ENCODE peak calls at places on chromosomes 4 and X, in five cellular contexts. P is astrocyte of the spinal cord, Z is fibroblast of the aortic adventitia, C is lung, S is dorsolateral prefrontal cortex. K is an unnamed sample.

GRCh38 chr4:95694411-95694810 is 145.5 kb upstream of the PDHA2 start:
- DNase-seq in C (no peak), P (no peak), Z (no peak), S (no peak), K (peak)

GRCh38 chr4:139144161-139144859 is 32.7 kb downstream of the ELF2 start:
- DNase-seq in Z (peak), C (peak), P (peak), S (no peak), K (peak)

GRCh38 chr4:94831607-94832006 is 73.9 kb downstream of the BMPR1B start:
- DNase-seq in P (no peak), C (no peak), S (no peak), Z (no peak), K (no peak)

GRCh38 chrX:23317799-23318724 is 16.6 kb upstream of the PTCHD1 start:
- DNase-seq in P (no peak), S (no peak), C (peak), Z (peak), K (peak)

GRCh38 chr4:107243141-107243779 is 207.1 kb upstream of the DKK2 start:
- DNase-seq in C (no peak), P (peak), S (no peak), Z (peak), K (no peak)

GRCh38 chr4:100898844-100899243 is 381.0 kb upstream of the EMCN start:
- DNase-seq in S (no peak), P (no peak), Z (no peak), C (no peak), K (no peak)

GRCh38 chr4:151012836-151013235 is 2.2 kb downstream of the LRBA start:
- DNase-seq in P (peak), C (no peak), S (no peak), Z (no peak), K (no peak)

GRCh38 chr4:170978990-170979389 is 834.2 kb upstream of the GALNTL6 start:
- DNase-seq in C (no peak), P (no peak), Z (no peak), S (no peak), K (no peak)

GRCh38 chr4:2457481-2458295 is 11.2 kb upstream of the RNF4 start:
- DNase-seq in Z (no peak), P (no peak), S (peak), C (no peak), K (no peak)

GRCh38 chr4:7414046-7414445 is 20.7 kb downstream of the PSAPL1 start:
- DNase-seq in S (no peak), C (no peak), P (no peak), Z (no peak), K (no peak)

GRCh38 chrX:39260965-39261364 is 459.7 kb downstream of the MID1IP1 start:
- DNase-seq in S (no peak), C (no peak), P (no peak), Z (no peak), K (peak)

GRCh38 chrX:69285881-69286545 is 120.8 kb upstream of the PJA1 start:
- DNase-seq in Z (peak), S (peak), P (peak), C (peak), K (peak)

GRCh38 chrX:25015486-25016360 is at the start of gene ARX:
- DNase-seq in Z (peak), S (peak), C (no peak), P (peak), K (peak)
- H3K4me3 ChIP-seq in Z (no peak), S (peak), C (no peak), P (peak), K (no peak)

DNA sequence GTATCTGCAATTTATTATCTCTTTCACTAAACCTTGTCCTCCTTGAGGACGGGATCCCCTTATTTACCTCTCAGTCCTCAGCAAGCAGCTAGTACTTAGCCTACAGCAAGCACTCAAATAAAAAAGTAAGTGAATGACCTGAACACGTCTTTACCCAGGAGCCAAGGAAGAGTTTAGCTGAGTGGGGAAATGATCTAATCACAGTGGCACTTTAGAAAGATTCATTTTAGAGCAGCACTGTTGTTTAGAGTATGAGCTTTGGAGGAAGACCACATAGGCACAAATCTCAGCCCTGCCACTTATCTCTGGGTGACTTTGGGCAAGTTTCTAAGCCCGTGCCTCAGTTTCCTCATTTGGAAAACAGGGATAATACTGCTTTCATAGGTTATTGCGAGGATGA is 2.7 kb downstream of the FAM120C start:
- DNase-seq in P (peak), C (no peak), Z (peak), S (no peak), K (peak)
- H3K4me3 ChIP-seq in P (peak), C (no peak), Z (peak), S (peak), K (peak)

GRCh38 chr4:110620352-110621327 is 2.2 kb downstream of the PITX2 start:
- DNase-seq in S (no peak), Z (no peak), P (no peak), C (no peak), K (no peak)

GRCh38 chr4:110619001-110619350 is 3.9 kb downstream of the PITX2 start:
- DNase-seq in S (no peak), Z (no peak), C (no peak), P (no peak), K (no peak)

GRCh38 chr4:110618091-110619000 is 4.5 kb downstream of the PITX2 start:
- DNase-seq in Z (no peak), P (no peak), C (no peak), S (no peak), K (no peak)

GRCh38 chr4:110621328-110621812 is 1.5 kb downstream of the PITX2 start:
- DNase-seq in S (no peak), Z (no peak), P (no peak), C (no peak), K (no peak)

DNA sequence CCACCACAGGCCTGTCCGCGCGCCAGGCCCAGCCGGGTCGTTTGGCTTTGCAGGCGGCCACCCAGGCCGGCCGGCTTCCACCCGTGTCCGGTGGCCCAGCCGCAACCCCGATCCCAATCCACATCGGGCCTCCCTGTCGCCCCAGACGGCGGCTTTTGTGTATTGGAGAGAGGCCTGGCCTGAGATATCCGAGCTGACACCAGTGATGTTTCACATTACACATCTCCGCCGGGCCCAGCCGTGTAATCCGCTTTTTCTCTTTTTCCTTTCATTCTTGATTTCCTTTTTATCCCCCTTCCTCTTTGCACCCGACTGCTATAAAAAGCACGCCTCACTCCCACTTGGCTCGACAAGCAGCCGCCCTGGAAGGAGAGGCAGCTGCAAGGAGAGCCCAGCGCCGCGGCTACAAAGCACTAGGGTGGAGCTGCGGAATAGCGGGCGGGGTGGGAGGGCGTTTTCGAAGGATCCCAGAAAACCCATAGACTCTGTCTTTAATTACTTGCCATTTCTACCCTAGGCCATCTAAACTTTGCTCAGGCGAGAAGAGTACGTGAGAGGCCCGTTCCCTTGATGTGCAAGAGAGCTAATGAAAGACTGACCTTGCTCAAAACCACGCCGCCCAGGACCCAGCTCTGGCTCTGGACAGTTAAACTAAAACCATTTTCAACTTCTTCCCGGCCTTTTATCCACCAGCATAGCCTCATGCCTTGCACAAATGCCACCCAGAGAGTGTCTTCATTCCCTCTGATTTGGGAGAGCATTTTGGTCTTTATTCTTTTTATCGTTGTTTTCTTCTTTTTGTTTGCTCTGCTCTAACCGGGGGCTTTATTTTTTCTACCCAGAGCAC is 3.3 kb downstream of the PITX2 start:
- DNase-seq in Z (no peak), S (no peak), C (no peak), P (no peak), K (no peak)
- H3K4me3 ChIP-seq in Z (no peak), S (no peak), C (no peak), P (no peak), K (no peak)

GRCh38 chr4:16259531-16260246 is 33.4 kb upstream of the TAPT1 start:
- DNase-seq in C (no peak), Z (peak), P (no peak), S (no peak), K (peak)
- H3K4me3 ChIP-seq in C (no peak), Z (no peak), P (no peak), S (no peak), K (no peak)

DNA sequence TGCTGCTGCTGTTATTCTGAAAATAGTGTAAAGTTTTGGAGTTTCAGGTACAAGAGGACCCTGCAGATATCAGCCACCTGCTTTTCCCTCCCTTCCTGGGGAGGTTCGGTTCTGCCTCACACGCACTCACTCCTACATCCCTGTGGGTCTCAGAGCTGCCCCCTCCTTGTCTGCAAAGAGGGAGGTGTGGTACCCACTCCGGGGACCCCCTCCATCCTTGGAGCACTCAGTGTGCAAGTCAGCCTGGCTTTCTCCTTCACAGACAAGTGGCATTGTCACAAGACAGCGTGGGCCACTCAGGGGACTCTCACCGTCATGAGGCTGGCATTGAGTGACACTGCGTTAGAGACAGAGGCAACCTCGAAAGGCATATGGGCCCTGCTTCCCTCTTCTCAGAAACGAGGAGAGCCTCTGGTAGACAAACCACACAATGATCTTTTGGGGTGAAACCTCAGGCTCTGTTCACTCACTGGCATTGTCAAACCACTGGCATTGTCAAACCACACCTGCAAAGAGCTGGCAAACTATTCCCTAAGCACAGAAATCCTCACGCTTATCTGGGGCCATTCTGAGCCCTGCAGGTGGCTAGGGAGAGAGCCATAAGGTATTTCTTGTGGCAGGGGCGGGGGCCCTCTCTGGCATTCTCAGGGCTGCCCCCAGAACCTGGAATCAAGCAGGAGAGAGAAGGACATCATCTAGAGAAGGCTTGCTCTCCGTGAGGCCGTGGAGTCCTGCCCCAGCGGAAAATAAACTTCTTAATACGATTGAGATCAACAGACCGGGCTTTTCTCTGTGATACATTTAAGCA is 285.0 kb downstream of the SHOX start:
- DNase-seq in Z (no peak), C (peak), P (no peak), S (no peak), K (no peak)
- H3K4me3 ChIP-seq in Z (no peak), C (no peak), P (no peak), S (no peak), K (no peak)

GRCh38 chr4:174929346-174929745 is 11.2 kb downstream of the ADAM29 start:
- DNase-seq in Z (no peak), C (no peak), S (no peak), P (no peak), K (no peak)
- H3K4me3 ChIP-seq in Z (no peak), C (no peak), S (no peak), P (no peak), K (no peak)

DNA sequence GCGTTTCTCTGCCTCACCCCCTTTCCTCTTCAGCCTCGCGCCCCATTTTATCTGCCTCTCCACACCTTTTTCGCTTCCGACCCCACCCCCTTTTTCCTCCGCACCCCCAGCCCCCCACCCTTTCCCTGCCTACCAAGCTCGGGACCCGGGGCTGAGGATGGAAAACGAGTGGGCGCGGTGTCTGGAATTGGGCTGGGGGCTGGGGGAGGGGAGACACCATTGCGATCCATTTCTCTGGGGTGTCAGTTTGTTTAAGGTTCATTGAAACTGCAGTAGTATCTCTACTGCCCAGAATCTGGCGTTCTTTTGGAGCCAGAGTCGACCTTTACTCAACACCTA is 708 bp downstream of the SLC9A6 start:
- DNase-seq in C (no peak), S (no peak), Z (no peak), P (no peak), K (no peak)
- H3K4me3 ChIP-seq in C (peak), S (peak), Z (peak), P (peak), K (peak)

K was measured in cardiac fibroblast.